ENCODE peak calls at places on chromosomes 13 and 19, in ten cellular contexts. One of them, this sample, is unnamed. For H3K4me1, the result is how much of the 10 kb centered on the place peaks cover.

GRCh38 chr13:20799726-20800416 is 26.1 kb upstream of the EEF1AKMT1 start:
- DNase-seq in uterus: no peak
- DNase-seq in transverse colon: no peak
- DNase-seq in tibial nerve: no peak
- DNase-seq in psoas muscle: no peak
- DNase-seq in spleen: no peak
- DNase-seq in CD8-positive, alpha-beta memory T cell: no peak
- DNase-seq in trophoblast cell: no peak
- DNase-seq in IMR-90: peak
- DNase-seq in HCT116: no peak
- DNase-seq in this sample: no peak

GRCh38 chr13:41501281-41501680 is 43.9 kb downstream of the RGCC start:
- DNase-seq in uterus: no peak
- DNase-seq in transverse colon: no peak
- DNase-seq in tibial nerve: no peak
- DNase-seq in psoas muscle: no peak
- DNase-seq in spleen: no peak
- DNase-seq in CD8-positive, alpha-beta memory T cell: no peak
- DNase-seq in trophoblast cell: no peak
- DNase-seq in IMR-90: no peak
- DNase-seq in HCT116: no peak
- DNase-seq in this sample: no peak

GRCh38 chr19:49887037-49887652 is 9.5 kb downstream of the IL4I1 start:
- DNase-seq in uterus: peak
- DNase-seq in transverse colon: no peak
- DNase-seq in tibial nerve: no peak
- DNase-seq in psoas muscle: no peak
- DNase-seq in spleen: no peak
- DNase-seq in CD8-positive, alpha-beta memory T cell: no peak
- DNase-seq in trophoblast cell: no peak
- DNase-seq in IMR-90: no peak
- DNase-seq in HCT116: no peak
- DNase-seq in this sample: no peak

GRCh38 chr13:93776936-93777335 is 550.3 kb downstream of the GPC6 start:
- DNase-seq in uterus: no peak
- DNase-seq in transverse colon: no peak
- DNase-seq in tibial nerve: no peak
- DNase-seq in psoas muscle: no peak
- DNase-seq in spleen: no peak
- DNase-seq in CD8-positive, alpha-beta memory T cell: no peak
- DNase-seq in trophoblast cell: peak
- DNase-seq in IMR-90: peak
- DNase-seq in HCT116: no peak
- DNase-seq in this sample: no peak

GRCh38 chr13:20711301-20712044 is 8.0 kb downstream of the IL17D start:
- DNase-seq in uterus: no peak
- DNase-seq in transverse colon: no peak
- DNase-seq in tibial nerve: no peak
- DNase-seq in psoas muscle: no peak
- DNase-seq in spleen: no peak
- DNase-seq in CD8-positive, alpha-beta memory T cell: no peak
- DNase-seq in trophoblast cell: peak
- DNase-seq in IMR-90: no peak
- DNase-seq in HCT116: no peak
- DNase-seq in this sample: no peak

GRCh38 chr13:28046981-28047380 is 53.4 kb downstream of the FLT3 start:
- DNase-seq in uterus: no peak
- DNase-seq in transverse colon: no peak
- DNase-seq in tibial nerve: no peak
- DNase-seq in psoas muscle: no peak
- DNase-seq in spleen: no peak
- DNase-seq in CD8-positive, alpha-beta memory T cell: no peak
- DNase-seq in trophoblast cell: no peak
- DNase-seq in IMR-90: peak
- DNase-seq in HCT116: no peak
- DNase-seq in this sample: no peak

GRCh38 chr13:44329909-44330545 is 43.6 kb upstream of the SERP2 start:
- DNase-seq in uterus: no peak
- DNase-seq in transverse colon: no peak
- DNase-seq in tibial nerve: no peak
- DNase-seq in psoas muscle: no peak
- DNase-seq in spleen: no peak
- DNase-seq in CD8-positive, alpha-beta memory T cell: no peak
- DNase-seq in trophoblast cell: no peak
- DNase-seq in IMR-90: no peak
- DNase-seq in HCT116: no peak
- DNase-seq in this sample: no peak

GRCh38 chr19:37957176-37957575 is 50.2 kb downstream of the SIPA1L3 start:
- DNase-seq in uterus: no peak
- DNase-seq in transverse colon: no peak
- DNase-seq in tibial nerve: no peak
- DNase-seq in psoas muscle: no peak
- DNase-seq in spleen: no peak
- DNase-seq in CD8-positive, alpha-beta memory T cell: no peak
- DNase-seq in trophoblast cell: no peak
- DNase-seq in IMR-90: no peak
- DNase-seq in HCT116: no peak
- DNase-seq in this sample: no peak

GRCh38 chr19:29531458-29532025 is 5.7 kb downstream of the VSTM2B start:
- DNase-seq in uterus: peak
- DNase-seq in transverse colon: no peak
- DNase-seq in tibial nerve: no peak
- DNase-seq in psoas muscle: no peak
- DNase-seq in spleen: peak
- DNase-seq in CD8-positive, alpha-beta memory T cell: peak
- DNase-seq in trophoblast cell: no peak
- DNase-seq in IMR-90: no peak
- DNase-seq in HCT116: no peak
- DNase-seq in this sample: no peak

GRCh38 chr19:29528350-29528945 is 2.7 kb downstream of the VSTM2B start:
- DNase-seq in uterus: peak
- DNase-seq in transverse colon: peak
- DNase-seq in tibial nerve: peak
- DNase-seq in psoas muscle: peak
- DNase-seq in spleen: peak
- DNase-seq in CD8-positive, alpha-beta memory T cell: peak
- DNase-seq in trophoblast cell: peak
- DNase-seq in IMR-90: peak
- DNase-seq in HCT116: peak
- DNase-seq in this sample: no peak

GRCh38 chr19:29530549-29531457 is 5.0 kb downstream of the VSTM2B start:
- DNase-seq in uterus: no peak
- DNase-seq in transverse colon: no peak
- DNase-seq in tibial nerve: no peak
- DNase-seq in psoas muscle: no peak
- DNase-seq in spleen: peak
- DNase-seq in CD8-positive, alpha-beta memory T cell: peak
- DNase-seq in trophoblast cell: no peak
- DNase-seq in IMR-90: no peak
- DNase-seq in HCT116: no peak
- DNase-seq in this sample: no peak

GRCh38 chr19:29528946-29529645 is 3.3 kb downstream of the VSTM2B start:
- DNase-seq in uterus: no peak
- DNase-seq in transverse colon: no peak
- DNase-seq in tibial nerve: no peak
- DNase-seq in psoas muscle: peak
- DNase-seq in spleen: peak
- DNase-seq in CD8-positive, alpha-beta memory T cell: peak
- DNase-seq in trophoblast cell: no peak
- DNase-seq in IMR-90: no peak
- DNase-seq in HCT116: no peak
- DNase-seq in this sample: no peak

DNA sequence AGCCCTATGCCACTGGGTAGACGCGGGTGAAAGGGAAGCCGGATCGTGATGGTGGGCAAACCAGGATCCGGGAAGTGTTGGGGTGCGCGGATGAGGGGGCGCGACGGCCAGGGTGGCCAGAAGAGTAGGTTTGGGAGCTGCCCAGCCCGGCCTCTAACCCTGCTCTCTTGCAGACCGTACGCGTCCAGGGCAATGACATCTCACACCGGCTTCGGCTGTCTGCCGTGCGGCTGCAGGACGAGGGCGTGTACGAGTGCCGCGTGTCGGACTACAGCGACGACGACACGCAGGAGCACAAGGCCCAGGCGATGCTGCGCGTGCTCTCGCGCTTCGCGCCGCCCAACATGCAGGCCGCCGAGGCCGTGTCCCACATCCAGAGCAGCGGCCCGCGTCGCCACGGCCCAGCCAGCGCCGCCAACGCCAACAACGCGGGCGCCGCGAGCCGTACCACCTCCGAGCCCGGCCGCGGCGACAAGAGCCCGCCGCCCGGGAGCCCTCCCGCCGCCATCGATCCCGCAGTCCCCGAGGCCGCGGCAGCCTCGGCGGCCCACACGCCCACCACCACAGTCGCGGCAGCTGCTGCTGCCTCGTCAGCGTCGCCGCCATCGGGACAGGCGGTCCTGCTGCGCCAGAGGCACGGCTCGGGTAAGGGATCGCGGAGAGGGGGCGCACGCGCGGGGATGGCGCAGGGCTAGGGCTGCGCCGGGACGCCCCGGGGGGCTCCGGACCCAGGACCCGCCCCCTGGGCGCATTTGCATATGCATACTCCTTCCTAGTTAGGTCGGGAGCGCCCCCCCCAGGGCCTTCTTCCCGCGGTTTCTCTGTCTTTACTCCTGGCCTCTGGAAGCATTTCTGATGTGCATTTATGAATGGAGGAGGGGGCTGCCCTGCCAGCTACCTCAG is 4.1 kb downstream of the VSTM2B start:
- DNase-seq in uterus: no peak
- DNase-seq in transverse colon: no peak
- DNase-seq in tibial nerve: no peak
- DNase-seq in psoas muscle: no peak
- DNase-seq in spleen: peak
- DNase-seq in CD8-positive, alpha-beta memory T cell: peak
- DNase-seq in trophoblast cell: no peak
- DNase-seq in IMR-90: no peak
- DNase-seq in HCT116: no peak
- DNase-seq in this sample: no peak
- H3K4me3 ChIP-seq in uterus: no peak
- H3K4me3 ChIP-seq in transverse colon: no peak
- H3K4me3 ChIP-seq in tibial nerve: no peak
- H3K4me3 ChIP-seq in psoas muscle: no peak
- H3K4me3 ChIP-seq in spleen: no peak
- H3K4me3 ChIP-seq in CD8-positive, alpha-beta memory T cell: no peak
- H3K4me3 ChIP-seq in trophoblast cell: peak
- H3K4me3 ChIP-seq in IMR-90: no peak
- H3K4me3 ChIP-seq in HCT116: no peak
- H3K4me3 ChIP-seq in this sample: no peak

GRCh38 chr19:18373407-18373891 is 12.5 kb upstream of the GDF15 start:
- DNase-seq in uterus: no peak
- DNase-seq in transverse colon: no peak
- DNase-seq in tibial nerve: no peak
- DNase-seq in psoas muscle: no peak
- DNase-seq in spleen: no peak
- DNase-seq in CD8-positive, alpha-beta memory T cell: no peak
- DNase-seq in trophoblast cell: no peak
- DNase-seq in IMR-90: no peak
- DNase-seq in HCT116: no peak
- DNase-seq in this sample: no peak
- H3K4me1 ChIP-seq in uterus: under half
- H3K4me1 ChIP-seq in transverse colon: under half
- H3K4me1 ChIP-seq in tibial nerve: under half
- H3K4me1 ChIP-seq in psoas muscle: under half
- H3K4me1 ChIP-seq in spleen: under half
- H3K4me1 ChIP-seq in CD8-positive, alpha-beta memory T cell: under half
- H3K4me1 ChIP-seq in trophoblast cell: under half
- H3K4me1 ChIP-seq in IMR-90: under half
- H3K4me1 ChIP-seq in HCT116: half or more
- H3K4me1 ChIP-seq in this sample: under half

DNA sequence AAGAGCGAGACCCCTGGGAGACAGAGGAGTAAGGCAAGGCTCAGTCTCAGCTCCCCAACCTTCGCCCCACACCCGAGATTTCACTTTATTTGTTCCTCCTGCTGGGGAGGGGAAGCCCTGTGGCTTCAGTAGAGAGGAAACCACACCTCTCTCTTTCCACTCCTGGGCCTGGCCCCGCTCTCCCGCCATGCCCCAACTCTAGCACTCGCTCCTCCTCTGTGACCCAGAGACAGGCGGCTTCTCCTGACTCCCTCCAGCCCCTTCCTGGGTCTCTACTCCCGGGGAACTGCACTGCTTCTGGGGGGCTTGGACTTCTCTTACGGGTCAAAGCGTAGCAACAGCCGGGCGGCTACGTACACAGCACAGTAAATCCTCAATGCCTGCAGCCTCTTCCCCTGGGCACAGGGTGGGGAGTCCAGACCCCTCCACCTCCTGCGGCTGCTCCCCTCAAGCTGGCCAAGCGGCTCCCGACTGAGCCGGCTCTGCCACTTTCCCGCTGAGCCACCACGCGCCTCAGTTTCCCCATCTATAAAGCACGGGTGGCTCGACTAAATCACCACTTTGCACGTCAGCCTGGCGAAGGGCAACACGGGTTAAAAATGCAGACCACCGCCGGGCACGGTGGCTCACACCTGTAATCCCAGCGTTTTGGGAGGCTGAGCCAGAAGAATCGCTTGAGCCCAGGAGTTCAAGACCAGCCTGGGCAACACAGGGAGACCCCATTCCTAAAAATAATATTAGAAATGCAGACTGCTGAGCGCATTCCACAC is 1.4 kb downstream of the RNF126 start:
- DNase-seq in uterus: no peak
- DNase-seq in transverse colon: peak
- DNase-seq in tibial nerve: no peak
- DNase-seq in psoas muscle: no peak
- DNase-seq in spleen: peak
- DNase-seq in CD8-positive, alpha-beta memory T cell: peak
- DNase-seq in trophoblast cell: no peak
- DNase-seq in IMR-90: no peak
- DNase-seq in HCT116: no peak
- DNase-seq in this sample: no peak
- H3K27ac ChIP-seq in uterus: peak
- H3K27ac ChIP-seq in transverse colon: peak
- H3K27ac ChIP-seq in tibial nerve: peak
- H3K27ac ChIP-seq in psoas muscle: peak
- H3K27ac ChIP-seq in spleen: peak
- H3K27ac ChIP-seq in CD8-positive, alpha-beta memory T cell: peak
- H3K27ac ChIP-seq in trophoblast cell: no peak
- H3K27ac ChIP-seq in IMR-90: peak
- H3K27ac ChIP-seq in HCT116: peak
- H3K27ac ChIP-seq in this sample: peak

GRCh38 chr19:2854849-2855248 is 12.3 kb upstream of the ZNF556 start:
- DNase-seq in uterus: no peak
- DNase-seq in transverse colon: no peak
- DNase-seq in tibial nerve: no peak
- DNase-seq in psoas muscle: no peak
- DNase-seq in spleen: no peak
- DNase-seq in CD8-positive, alpha-beta memory T cell: no peak
- DNase-seq in trophoblast cell: no peak
- DNase-seq in IMR-90: no peak
- DNase-seq in HCT116: no peak
- DNase-seq in this sample: no peak

GRCh38 chr19:2856457-2857055 is 10.6 kb upstream of the ZNF556 start:
- DNase-seq in uterus: no peak
- DNase-seq in transverse colon: no peak
- DNase-seq in tibial nerve: no peak
- DNase-seq in psoas muscle: no peak
- DNase-seq in spleen: no peak
- DNase-seq in CD8-positive, alpha-beta memory T cell: no peak
- DNase-seq in trophoblast cell: no peak
- DNase-seq in IMR-90: no peak
- DNase-seq in HCT116: no peak
- DNase-seq in this sample: no peak

GRCh38 chr19:2850256-2850925 is 9.1 kb downstream of the ZNF555 start:
- DNase-seq in uterus: no peak
- DNase-seq in transverse colon: no peak
- DNase-seq in tibial nerve: no peak
- DNase-seq in psoas muscle: no peak
- DNase-seq in spleen: no peak
- DNase-seq in CD8-positive, alpha-beta memory T cell: no peak
- DNase-seq in trophoblast cell: no peak
- DNase-seq in IMR-90: no peak
- DNase-seq in HCT116: no peak
- DNase-seq in this sample: no peak

GRCh38 chr19:2852598-2852997 is 11.3 kb downstream of the ZNF555 start:
- DNase-seq in uterus: no peak
- DNase-seq in transverse colon: no peak
- DNase-seq in tibial nerve: no peak
- DNase-seq in psoas muscle: no peak
- DNase-seq in spleen: no peak
- DNase-seq in CD8-positive, alpha-beta memory T cell: no peak
- DNase-seq in trophoblast cell: no peak
- DNase-seq in IMR-90: no peak
- DNase-seq in HCT116: no peak
- DNase-seq in this sample: no peak

GRCh38 chr19:2853015-2853606 is 11.8 kb downstream of the ZNF555 start:
- DNase-seq in uterus: no peak
- DNase-seq in transverse colon: no peak
- DNase-seq in tibial nerve: no peak
- DNase-seq in psoas muscle: no peak
- DNase-seq in spleen: no peak
- DNase-seq in CD8-positive, alpha-beta memory T cell: no peak
- DNase-seq in trophoblast cell: no peak
- DNase-seq in IMR-90: no peak
- DNase-seq in HCT116: no peak
- DNase-seq in this sample: no peak
- H3K4me3 ChIP-seq in uterus: no peak
- H3K4me3 ChIP-seq in transverse colon: no peak
- H3K4me3 ChIP-seq in tibial nerve: no peak
- H3K4me3 ChIP-seq in psoas muscle: no peak
- H3K4me3 ChIP-seq in spleen: no peak
- H3K4me3 ChIP-seq in CD8-positive, alpha-beta memory T cell: no peak
- H3K4me3 ChIP-seq in trophoblast cell: no peak
- H3K4me3 ChIP-seq in IMR-90: no peak
- H3K4me3 ChIP-seq in HCT116: no peak
- H3K4me3 ChIP-seq in this sample: no peak